ENCODE peak calls at places on chromosomes 12 and 14, in four cellular contexts. B is HCT116, D is K562, E is GM12878. O is an unnamed sample.

GRCh38 chr14:94771191-94771905 is 1.4 kb upstream of the GSC start:
- DNase-seq in E (no peak), B (no peak), D (no peak), O (no peak)

GRCh38 chr14:53652068-53652467 is 304.6 kb downstream of the BMP4 start:
- DNase-seq in E (no peak), D (no peak), B (no peak), O (no peak)

GRCh38 chr12:2689879-2690278 is 104.9 kb upstream of the FKBP4 start:
- DNase-seq in E (no peak), D (no peak), B (no peak), O (no peak)

GRCh38 chr12:32039341-32039740 is 67.3 kb upstream of the BICD1 start:
- DNase-seq in E (no peak), D (peak), B (no peak), O (no peak)

GRCh38 chr12:120538281-120539156 is 4.4 kb downstream of the RNF10 start:
- DNase-seq in D (no peak), E (no peak), B (no peak), O (peak)

GRCh38 chr12:1115471-1116242 is 124.6 kb downstream of the ERC1 start:
- DNase-seq in E (no peak), B (peak), D (no peak), O (no peak)

GRCh38 chr12:11958216-11959091 is 112.3 kb upstream of the BCL2L14 start:
- DNase-seq in B (no peak), D (no peak), E (no peak), O (peak)

GRCh38 chr14:100698066-100698465 is 28.6 kb upstream of the DLK1 start:
- DNase-seq in B (no peak), D (no peak), E (no peak), O (no peak)

GRCh38 chr12:109111775-109112491 is 4.5 kb upstream of the ACACB start:
- DNase-seq in B (peak), E (no peak), D (peak), O (peak)

GRCh38 chr12:74021937-74022336 is 515.7 kb upstream of the ATXN7L3B start:
- DNase-seq in D (peak), B (peak), E (no peak), O (peak)

GRCh38 chr12:67650127-67650495 is 1.6 kb downstream of the DYRK2 start:
- DNase-seq in D (no peak), B (no peak), E (no peak), O (no peak)

DNA sequence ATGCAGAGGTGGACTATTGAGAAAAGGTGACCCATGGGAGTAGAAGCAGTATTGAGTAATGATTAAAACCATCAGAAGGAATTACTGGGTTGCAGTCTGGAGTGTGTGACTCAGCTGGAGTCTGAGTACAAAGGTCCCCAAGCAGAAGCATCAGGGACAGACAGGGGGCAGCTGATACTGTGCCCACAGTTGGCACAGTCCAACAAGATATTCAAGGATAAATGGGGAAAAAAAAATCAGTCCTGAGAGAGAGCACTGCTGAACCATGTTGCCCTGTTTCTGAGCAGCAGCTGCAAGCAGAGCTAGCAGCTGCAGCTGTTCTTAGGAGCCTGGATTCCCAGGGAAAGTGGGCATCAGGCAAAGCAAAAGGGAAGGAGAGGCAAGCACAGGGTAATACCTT is 17.6 kb downstream of the NEUROD4 start:
- DNase-seq in D (no peak), B (no peak), E (no peak), O (no peak)
- TF ChIP-seq ATF3 in D (no peak), B (no peak), E (no peak), O (no peak)

DNA sequence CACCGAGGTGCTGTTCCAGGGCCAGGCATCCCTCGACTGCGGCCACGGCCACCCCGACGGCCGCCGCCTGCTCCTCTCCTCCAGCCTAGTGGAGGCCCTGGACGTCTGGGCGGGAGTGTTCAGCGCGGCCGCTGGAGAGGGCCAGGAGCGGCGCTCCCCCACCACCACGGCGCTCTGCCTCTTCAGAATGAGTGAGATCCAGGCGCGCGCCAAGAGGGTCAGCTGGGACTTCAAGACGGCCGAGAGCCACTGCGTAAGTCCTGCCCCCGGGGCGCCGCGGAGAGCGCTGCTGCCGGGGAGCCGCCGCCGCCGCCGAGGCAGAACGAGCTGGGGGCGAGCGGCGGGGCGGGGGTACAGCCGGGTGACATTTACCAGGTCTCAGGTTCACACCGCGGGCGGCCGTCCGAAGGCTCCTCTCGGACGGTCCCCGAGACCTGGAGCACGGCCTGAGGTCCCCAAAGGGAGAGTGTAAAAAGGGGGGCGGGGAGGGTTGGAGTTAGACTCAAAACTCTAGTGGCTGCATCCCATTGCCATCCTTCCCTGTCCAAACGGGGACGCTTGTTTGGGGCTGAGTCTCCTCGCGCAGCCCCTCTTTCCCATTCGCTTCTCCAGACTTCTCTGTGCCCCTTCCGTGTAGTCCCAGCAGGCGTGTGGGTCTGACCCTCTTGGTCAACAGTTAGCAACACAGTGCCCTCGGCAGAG is 1.6 kb downstream of the PLXNC1 start:
- DNase-seq in D (no peak), E (no peak), B (no peak), O (no peak)
- TF ChIP-seq EZH2 in D (no peak), E (no peak), B (no peak), O (no peak)

GRCh38 chr14:23306113-23306411 is 571 bp upstream of the BCL2L2 start:
- DNase-seq in B (no peak), E (no peak), D (no peak), O (no peak)

GRCh38 chr14:23307687-23308644 is 1.3 kb downstream of the BCL2L2 start:
- DNase-seq in B (no peak), E (no peak), D (no peak), O (no peak)

GRCh38 chr14:23308721-23309445 is 2.2 kb downstream of the BCL2L2 start:
- DNase-seq in B (no peak), D (no peak), E (no peak), O (no peak)

GRCh38 chr14:23307146-23307447 is 464 bp downstream of the BCL2L2 start:
- DNase-seq in D (no peak), E (no peak), B (no peak), O (no peak)

DNA sequence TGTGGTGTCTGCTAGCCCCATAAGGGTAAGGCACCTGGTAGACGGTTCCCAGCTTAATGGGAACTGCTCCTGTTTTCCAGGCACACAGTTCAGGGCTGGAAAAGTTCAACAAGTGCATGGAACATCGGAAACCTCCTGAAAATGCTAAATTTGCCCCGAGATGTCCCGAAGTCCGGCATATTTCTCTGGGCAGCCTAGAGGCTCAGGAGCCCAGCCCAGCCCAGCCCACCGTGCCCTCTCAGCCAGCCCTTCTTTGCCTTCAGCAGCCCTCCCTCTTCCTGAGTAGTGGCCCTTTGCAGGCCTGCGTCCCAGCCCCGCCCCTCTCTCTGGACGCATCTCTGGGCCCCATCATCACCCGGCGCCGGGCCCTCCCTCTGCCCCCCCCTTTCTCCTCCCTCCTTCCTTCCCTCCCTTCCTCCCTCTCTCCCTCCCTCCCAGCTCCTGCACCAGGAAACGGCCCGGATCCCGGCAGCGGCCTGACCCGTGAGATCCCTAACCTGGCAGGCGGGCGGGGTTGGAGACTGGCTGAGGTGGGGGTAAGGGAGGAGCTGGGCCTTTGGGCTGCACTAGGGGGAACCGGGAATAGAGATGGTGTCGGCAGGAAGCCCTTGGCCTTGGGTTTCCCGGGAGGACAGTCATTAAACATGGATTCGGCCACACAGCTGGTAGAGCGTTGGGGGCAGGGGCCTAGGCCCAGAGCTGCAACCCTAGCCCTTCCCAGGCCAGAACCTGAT is at the start of gene BCL2L2:
- DNase-seq in B (peak), D (peak), E (no peak), O (peak)
- TF ChIP-seq ATF3 in B (no peak), D (no peak), E (peak), O (no peak)

GRCh38 chr12:122150127-122150681 is 23.8 kb downstream of the IL31 start:
- DNase-seq in D (no peak), B (no peak), E (no peak), O (no peak)
- TF ChIP-seq EZH2 in D (no peak), B (no peak), E (no peak), O (no peak)

DNA sequence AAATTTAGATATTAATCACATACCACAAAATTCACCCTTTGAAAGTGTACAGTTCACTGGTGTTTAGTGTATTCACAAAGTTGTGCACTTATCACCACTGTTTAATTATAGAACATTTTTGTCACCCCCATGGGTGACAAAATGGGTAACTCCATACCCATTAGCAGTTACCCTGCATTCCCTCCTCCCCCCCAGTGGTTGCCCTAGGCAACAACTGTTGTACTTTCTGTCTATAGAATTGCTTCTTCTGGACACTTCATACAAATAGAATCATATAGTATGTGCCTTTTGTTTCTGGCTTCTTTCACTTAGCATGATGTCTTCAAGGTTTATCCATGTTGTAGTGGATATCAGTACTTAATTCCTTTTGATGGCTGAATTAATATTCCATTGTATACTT is 52.7 kb downstream of the FBXO34 start:
- DNase-seq in B (no peak), E (no peak), D (no peak), O (no peak)
- TF ChIP-seq ATF3 in B (no peak), E (no peak), D (no peak), O (no peak)

GRCh38 chr12:13116971-13117370 is 13.5 kb upstream of the GSG1 start:
- DNase-seq in D (no peak), B (no peak), E (no peak), O (no peak)

GRCh38 chr12:13114251-13115052 is 11.0 kb upstream of the GSG1 start:
- DNase-seq in D (no peak), E (no peak), B (no peak), O (no peak)

GRCh38 chr12:13116259-13116658 is 12.8 kb upstream of the GSG1 start:
- DNase-seq in E (no peak), B (no peak), D (no peak), O (no peak)

GRCh38 chr12:13112968-13113367 is 9.5 kb upstream of the GSG1 start:
- DNase-seq in D (no peak), B (no peak), E (no peak), O (no peak)
- TF ChIP-seq EZH2 in D (no peak), B (no peak), E (no peak), O (no peak)

DNA sequence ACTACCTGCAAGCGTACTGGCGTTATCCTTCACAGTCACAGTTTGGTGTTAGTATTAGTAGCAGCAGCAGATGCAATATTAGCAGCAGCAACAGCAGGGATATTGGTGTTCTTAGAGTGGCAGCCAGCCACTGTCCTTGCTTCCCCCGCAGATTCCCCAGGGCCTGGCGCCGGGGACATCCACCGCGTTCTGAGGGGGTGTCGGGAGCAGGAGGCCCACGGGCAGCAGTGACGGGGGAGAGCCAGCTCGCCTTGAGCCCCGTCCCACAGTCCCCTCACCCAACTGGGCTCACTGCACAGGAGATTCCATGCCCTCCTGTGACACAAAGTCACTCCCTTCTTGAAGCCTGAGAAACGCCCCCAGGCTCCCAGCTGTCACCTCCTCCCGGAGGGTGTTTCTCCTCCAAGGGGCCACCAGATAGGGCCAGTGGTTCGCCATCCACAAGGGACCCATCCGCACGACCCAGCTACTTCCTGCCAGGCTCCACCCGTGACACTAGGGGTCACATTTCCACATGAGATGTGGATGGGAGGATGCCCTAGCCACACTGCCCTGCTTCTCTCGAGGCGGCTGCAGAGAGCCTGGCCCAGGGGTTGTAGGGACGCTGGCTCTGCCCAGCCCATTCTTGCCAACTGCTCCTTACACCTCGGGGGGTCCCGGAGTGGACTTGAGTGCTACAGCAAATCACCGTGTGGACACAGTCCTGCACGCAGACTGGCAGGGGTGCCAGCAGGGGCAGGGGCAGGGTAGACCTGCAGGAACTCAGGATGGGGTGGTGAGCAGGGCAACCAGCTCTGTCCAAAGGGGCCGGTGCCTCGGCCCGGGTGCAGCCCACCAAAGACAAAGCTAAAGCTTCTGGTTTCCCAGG is 123.2 kb downstream of the PIWIL1 start:
- DNase-seq in B (no peak), E (no peak), D (no peak), O (no peak)
- TF ChIP-seq ATF3 in B (no peak), E (no peak), D (no peak), O (no peak)